ENCODE peak calls at places on chromosomes 12 and 14, in five cellular contexts. Z, A, U, S and H are unnamed samples.

GRCh38 chr14:71165650-71166049 is 258.4 kb downstream of the PCNX1 start:
- DNase-seq in U (no peak), A (peak), Z (no peak), S (no peak), H (no peak)

GRCh38 chr12:122276242-122276641 is 9.9 kb upstream of the VPS33A start:
- DNase-seq in S (no peak), Z (no peak), U (no peak), A (no peak), H (no peak)

GRCh38 chr12:82174936-82175335 is 183.3 kb downstream of the CCDC59 start:
- DNase-seq in U (no peak), S (no peak), A (no peak), Z (peak), H (peak)

GRCh38 chr12:16499617-16500016 is 106.3 kb downstream of the LMO3 start:
- DNase-seq in Z (no peak), S (no peak), A (no peak), U (no peak), H (no peak)

GRCh38 chr12:76784600-76785051 is 20.7 kb downstream of the ZDHHC17 start:
- DNase-seq in A (no peak), U (peak), Z (no peak), S (no peak), H (no peak)

GRCh38 chr12:84056-84455 is 17.5 kb downstream of the IQSEC3 start:
- DNase-seq in Z (no peak), U (no peak), S (no peak), A (no peak), H (no peak)

GRCh38 chr12:6538420-6539275 is 4.3 kb downstream of the GAPDH start:
- DNase-seq in U (peak), S (no peak), Z (peak), A (no peak), H (peak)

GRCh38 chr14:76193696-76194095 is 42.0 kb downstream of the GPATCH2L start:
- DNase-seq in A (no peak), Z (no peak), U (no peak), S (no peak), H (no peak)

GRCh38 chr14:70907172-70907995 is at the start of gene PCNX1:
- DNase-seq in A (peak), Z (peak), S (peak), U (peak), H (peak)